ENCODE peak calls at places on chromosomes 5 and 9, in seven cellular contexts. One of them, this sample, is unnamed.
A peak's percentile ranks its signal among the peaks of the same experiment; 100 is the strongest.

GRCh38 chr5:40669606-40670005 is 10.1 kb upstream of the PTGER4 start:
- DNase-seq in stimulated activated CD8-positive, alpha-beta memory T cell treated with anti-CD3 and anti-CD28 coated beads, Interleukin-2, amount 100 ng/mL, for 1 hour: no peak
- DNase-seq in hypothalamus: no peak
- DNase-seq in A172: no peak
- DNase-seq in T-helper 2 cell: no peak
- DNase-seq in NCI-H774: no peak
- DNase-seq in CD8-positive, alpha-beta T cell: no peak
- DNase-seq in this sample: no peak

GRCh38 chr5:141412853-141413539 is at the start of gene PCDHGA10:
- DNase-seq in stimulated activated CD8-positive, alpha-beta memory T cell treated with anti-CD3 and anti-CD28 coated beads, Interleukin-2, amount 100 ng/mL, for 1 hour: no peak
- DNase-seq in hypothalamus: no peak
- DNase-seq in A172: peak; percentile 65
- DNase-seq in T-helper 2 cell: peak; percentile 40
- DNase-seq in NCI-H774: no peak
- DNase-seq in CD8-positive, alpha-beta T cell: peak; percentile 58
- DNase-seq in this sample: no peak

GRCh38 chr9:75499812-75500211 is 390.7 kb upstream of the PCSK5 start:
- DNase-seq in stimulated activated CD8-positive, alpha-beta memory T cell treated with anti-CD3 and anti-CD28 coated beads, Interleukin-2, amount 100 ng/mL, for 1 hour: no peak
- DNase-seq in hypothalamus: no peak
- DNase-seq in A172: no peak
- DNase-seq in T-helper 2 cell: no peak
- DNase-seq in NCI-H774: no peak
- DNase-seq in CD8-positive, alpha-beta T cell: no peak
- DNase-seq in this sample: no peak

GRCh38 chr9:120184266-120184665 is 395.7 kb downstream of the CDK5RAP2 start:
- DNase-seq in stimulated activated CD8-positive, alpha-beta memory T cell treated with anti-CD3 and anti-CD28 coated beads, Interleukin-2, amount 100 ng/mL, for 1 hour: no peak
- DNase-seq in hypothalamus: no peak
- DNase-seq in A172: no peak
- DNase-seq in T-helper 2 cell: no peak
- DNase-seq in NCI-H774: no peak
- DNase-seq in CD8-positive, alpha-beta T cell: no peak
- DNase-seq in this sample: no peak

GRCh38 chr5:141513627-141514329 is 24.9 kb downstream of the PCDHGC5 start:
- DNase-seq in stimulated activated CD8-positive, alpha-beta memory T cell treated with anti-CD3 and anti-CD28 coated beads, Interleukin-2, amount 100 ng/mL, for 1 hour: no peak
- DNase-seq in hypothalamus: peak; percentile 87
- DNase-seq in A172: peak; percentile 94
- DNase-seq in T-helper 2 cell: no peak
- DNase-seq in NCI-H774: no peak
- DNase-seq in CD8-positive, alpha-beta T cell: peak; percentile 47
- DNase-seq in this sample: peak; percentile 37

GRCh38 chr9:94649100-94649855 is 10.0 kb upstream of the FBP1 start:
- DNase-seq in stimulated activated CD8-positive, alpha-beta memory T cell treated with anti-CD3 and anti-CD28 coated beads, Interleukin-2, amount 100 ng/mL, for 1 hour: no peak
- DNase-seq in hypothalamus: no peak
- DNase-seq in A172: peak; percentile 98
- DNase-seq in T-helper 2 cell: no peak
- DNase-seq in NCI-H774: no peak
- DNase-seq in CD8-positive, alpha-beta T cell: no peak
- DNase-seq in this sample: no peak

GRCh38 chr9:85863875-85864274 is 77.1 kb upstream of the NAA35 start:
- DNase-seq in stimulated activated CD8-positive, alpha-beta memory T cell treated with anti-CD3 and anti-CD28 coated beads, Interleukin-2, amount 100 ng/mL, for 1 hour: no peak
- DNase-seq in hypothalamus: no peak
- DNase-seq in A172: no peak
- DNase-seq in T-helper 2 cell: no peak
- DNase-seq in NCI-H774: no peak
- DNase-seq in CD8-positive, alpha-beta T cell: no peak
- DNase-seq in this sample: no peak

GRCh38 chr5:126917918-126918623 is 112.3 kb downstream of the MARCHF3 start:
- DNase-seq in stimulated activated CD8-positive, alpha-beta memory T cell treated with anti-CD3 and anti-CD28 coated beads, Interleukin-2, amount 100 ng/mL, for 1 hour: no peak
- DNase-seq in hypothalamus: peak; percentile 66
- DNase-seq in A172: no peak
- DNase-seq in T-helper 2 cell: no peak
- DNase-seq in NCI-H774: peak; percentile 88
- DNase-seq in CD8-positive, alpha-beta T cell: no peak
- DNase-seq in this sample: peak; percentile 59

GRCh38 chr5:73378070-73378469 is 70.5 kb downstream of the FOXD1 start:
- DNase-seq in stimulated activated CD8-positive, alpha-beta memory T cell treated with anti-CD3 and anti-CD28 coated beads, Interleukin-2, amount 100 ng/mL, for 1 hour: no peak
- DNase-seq in hypothalamus: no peak
- DNase-seq in A172: peak; percentile 14
- DNase-seq in T-helper 2 cell: no peak
- DNase-seq in NCI-H774: peak; percentile 32
- DNase-seq in CD8-positive, alpha-beta T cell: no peak
- DNase-seq in this sample: no peak

GRCh38 chr9:128731691-128732090 is 7.8 kb upstream of the ZDHHC12 start:
- DNase-seq in stimulated activated CD8-positive, alpha-beta memory T cell treated with anti-CD3 and anti-CD28 coated beads, Interleukin-2, amount 100 ng/mL, for 1 hour: no peak
- DNase-seq in hypothalamus: no peak
- DNase-seq in A172: no peak
- DNase-seq in T-helper 2 cell: no peak
- DNase-seq in NCI-H774: no peak
- DNase-seq in CD8-positive, alpha-beta T cell: no peak
- DNase-seq in this sample: no peak

GRCh38 chr5:961002-961710 is 47.4 kb upstream of the NKD2 start:
- DNase-seq in stimulated activated CD8-positive, alpha-beta memory T cell treated with anti-CD3 and anti-CD28 coated beads, Interleukin-2, amount 100 ng/mL, for 1 hour: no peak
- DNase-seq in hypothalamus: no peak
- DNase-seq in A172: no peak
- DNase-seq in T-helper 2 cell: no peak
- DNase-seq in NCI-H774: no peak
- DNase-seq in CD8-positive, alpha-beta T cell: no peak
- DNase-seq in this sample: no peak

This sample was measured in NCI-H2107.